ENCODE peak calls at places on chromosomes 4 and X, in six cellular contexts. I is MM.1S, C is psoas muscle, J is upper lobe of left lung, U is fibroblast of the aortic adventitia, D is IMR-90. M is an unnamed sample.

GRCh38 chr4:125838239-125838601 is 523.5 kb downstream of the FAT4 start:
- DNase-seq in I (no peak), C (no peak), J (no peak), U (no peak), D (no peak), M (no peak)

GRCh38 chr4:102169345-102169744 is 175.9 kb downstream of the SLC39A8 start:
- DNase-seq in I (no peak), C (no peak), J (no peak), U (peak), D (no peak), M (peak)

GRCh38 chr4:100539706-100540105 is 21.9 kb upstream of the EMCN start:
- DNase-seq in I (peak), C (no peak), J (no peak), U (no peak), D (no peak), M (no peak)

GRCh38 chr4:144562019-144562740 is 83.8 kb upstream of the HHIP start:
- DNase-seq in I (no peak), C (no peak), J (peak), U (peak), D (no peak), M (peak)

GRCh38 chrX:12758291-12758690 is 32.9 kb upstream of the PRPS2 start:
- DNase-seq in I (peak), C (no peak), J (no peak), U (no peak), D (no peak), M (no peak)

GRCh38 chr4:102723511-102723910 is 37.3 kb downstream of the MANBA start:
- DNase-seq in I (no peak), C (no peak), J (no peak), U (peak), D (no peak), M (no peak)

GRCh38 chrX:87578978-87579377 is 61.4 kb downstream of the KLHL4 start:
- DNase-seq in I (no peak), C (no peak), J (no peak), U (peak), D (no peak), M (peak)

GRCh38 chr4:118388621-118389020 is 35.8 kb upstream of the PRSS12 start:
- DNase-seq in I (no peak), C (no peak), J (no peak), U (no peak), D (no peak), M (no peak)

GRCh38 chr4:85734446-85734845 is 259.5 kb downstream of the ARHGAP24 start:
- DNase-seq in I (no peak), C (no peak), J (no peak), U (peak), D (no peak), M (no peak)

GRCh38 chr4:118154643-118155042 is 120.4 kb downstream of the NDST3 start:
- DNase-seq in I (no peak), C (no peak), J (no peak), U (no peak), D (peak), M (no peak)

GRCh38 chr4:145735330-145735638 is 55.3 kb downstream of the C4orf51 start:
- DNase-seq in I (no peak), C (no peak), J (no peak), U (peak), D (peak), M (peak)

GRCh38 chrX:139533444-139533843 is 2.9 kb downstream of the F9 start:
- DNase-seq in I (no peak), C (no peak), J (no peak), U (no peak), D (no peak), M (no peak)

GRCh38 chrX:1443496-1444075 is 9.1 kb downstream of the ASMTL start:
- DNase-seq in I (no peak), C (no peak), J (peak), U (no peak), D (no peak), M (no peak)

GRCh38 chr4:99811850-99812249 is 4.8 kb upstream of the DAPP1 start:
- DNase-seq in I (peak), C (no peak), J (no peak), U (peak), D (peak), M (peak)

DNA sequence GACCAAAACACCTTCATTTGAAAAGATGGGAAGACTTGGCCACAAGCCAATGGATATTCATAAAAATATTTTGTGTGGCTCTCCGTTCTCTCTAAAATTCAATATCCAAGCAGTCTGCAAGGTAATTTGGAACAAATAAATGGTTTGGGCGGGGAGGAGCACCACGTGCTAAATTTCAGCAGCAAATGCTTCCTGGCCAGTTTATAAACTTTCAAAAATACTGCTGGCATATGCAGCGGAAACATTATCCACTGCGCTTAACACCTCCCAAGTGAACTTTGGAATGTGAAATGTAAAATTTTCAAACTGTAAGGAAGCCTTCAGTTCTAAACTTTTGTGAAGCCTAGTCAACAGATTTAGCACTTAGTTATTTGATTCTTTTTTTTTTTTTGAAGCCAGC is 191.0 kb downstream of the NSUN7 start:
- DNase-seq in I (no peak), C (no peak), J (no peak), U (no peak), D (no peak), M (peak)
- H3K4me3 ChIP-seq in I (no peak), C (no peak), J (no peak), U (no peak), D (no peak), M (no peak)

GRCh38 chrX:72641601-72642000 is 69.0 kb upstream of the HDAC8 start:
- DNase-seq in I (no peak), C (no peak), J (no peak), U (no peak), D (no peak), M (no peak)

DNA sequence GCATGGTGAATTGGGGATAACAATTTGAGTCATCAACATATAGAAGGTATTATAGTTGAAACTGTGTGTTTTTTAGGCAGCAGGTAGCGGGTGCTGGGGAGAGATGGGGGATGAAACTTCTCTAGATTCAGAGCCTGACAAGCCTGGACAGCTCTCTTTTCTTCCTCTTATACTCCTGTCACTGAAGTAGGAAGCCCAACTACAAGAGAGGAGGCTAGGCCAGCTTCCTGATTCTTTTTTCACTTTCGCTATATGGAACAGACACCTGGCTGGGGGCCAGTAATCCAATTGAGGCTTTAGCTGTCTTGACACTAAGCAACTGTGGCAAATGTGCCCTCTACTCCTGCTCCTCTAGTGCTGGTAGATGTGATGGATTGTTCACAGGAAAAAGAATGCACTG is 69.2 kb downstream of the PHKA1 start:
- DNase-seq in I (peak), C (no peak), J (no peak), U (no peak), D (no peak), M (no peak)
- TF ChIP-seq CTCF in I (no peak), C (no peak), J (no peak), U (no peak), D (no peak), M (no peak)

GRCh38 chr4:186651181-186651603 is 72.5 kb downstream of the FAT1 start:
- DNase-seq in I (no peak), C (no peak), J (no peak), U (no peak), D (no peak), M (no peak)
- H3K4me3 ChIP-seq in I (no peak), C (peak), J (no peak), U (no peak), D (no peak), M (peak)

GRCh38 chr4:27702710-27703431 is 842.2 kb downstream of the STIM2 start:
- DNase-seq in I (peak), C (no peak), J (no peak), U (no peak), D (peak), M (no peak)
- TF ChIP-seq CTCF in I (peak), C (no peak), J (no peak), U (no peak), D (peak), M (no peak)

DNA sequence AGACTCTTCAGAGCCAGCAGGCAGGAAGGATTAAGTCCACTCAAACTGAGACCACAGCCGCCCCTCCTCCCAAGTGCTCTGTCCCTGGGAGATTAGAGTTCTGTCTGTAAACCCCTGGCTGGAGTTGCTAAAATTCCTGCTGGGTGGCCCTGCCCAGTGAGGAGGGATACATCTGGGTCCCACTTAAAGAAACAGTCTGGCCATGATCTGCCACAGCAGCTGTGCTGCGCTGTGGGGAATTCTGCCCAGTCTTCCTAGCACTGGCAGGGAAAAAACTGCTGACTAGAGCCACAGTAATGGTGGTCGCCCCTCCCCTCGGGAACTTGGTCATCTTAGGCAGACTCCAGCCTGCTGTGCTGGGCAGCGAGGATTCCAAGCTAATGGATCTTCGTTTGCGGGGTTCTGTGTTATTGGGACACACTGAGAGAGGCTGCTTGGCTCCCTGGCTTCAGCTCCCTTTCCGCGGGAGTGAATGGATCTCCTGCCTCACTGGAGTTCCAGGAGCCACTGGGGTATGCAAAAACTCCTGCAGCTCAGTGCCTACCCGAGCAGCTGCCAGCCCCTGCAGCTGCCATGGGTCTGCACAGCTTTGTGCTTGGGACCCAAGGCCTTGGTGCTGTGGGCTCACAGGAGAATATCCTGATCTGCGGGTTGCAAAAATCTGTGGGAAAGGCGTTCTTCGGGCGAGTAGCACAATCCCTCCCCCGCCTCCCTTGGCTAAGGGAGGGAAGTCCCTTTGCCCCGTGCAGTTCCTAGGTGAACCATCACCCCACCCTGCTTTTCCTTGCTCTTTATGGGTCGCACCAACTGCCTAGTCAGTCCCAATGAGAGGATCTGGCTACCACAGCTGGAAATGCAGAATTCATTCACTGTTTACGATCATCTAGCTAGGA is 15.7 kb downstream of the ZXDB start:
- DNase-seq in I (no peak), C (no peak), J (no peak), U (no peak), D (no peak), M (no peak)
- H3K4me3 ChIP-seq in I (no peak), C (peak), J (no peak), U (no peak), D (no peak), M (no peak)

DNA sequence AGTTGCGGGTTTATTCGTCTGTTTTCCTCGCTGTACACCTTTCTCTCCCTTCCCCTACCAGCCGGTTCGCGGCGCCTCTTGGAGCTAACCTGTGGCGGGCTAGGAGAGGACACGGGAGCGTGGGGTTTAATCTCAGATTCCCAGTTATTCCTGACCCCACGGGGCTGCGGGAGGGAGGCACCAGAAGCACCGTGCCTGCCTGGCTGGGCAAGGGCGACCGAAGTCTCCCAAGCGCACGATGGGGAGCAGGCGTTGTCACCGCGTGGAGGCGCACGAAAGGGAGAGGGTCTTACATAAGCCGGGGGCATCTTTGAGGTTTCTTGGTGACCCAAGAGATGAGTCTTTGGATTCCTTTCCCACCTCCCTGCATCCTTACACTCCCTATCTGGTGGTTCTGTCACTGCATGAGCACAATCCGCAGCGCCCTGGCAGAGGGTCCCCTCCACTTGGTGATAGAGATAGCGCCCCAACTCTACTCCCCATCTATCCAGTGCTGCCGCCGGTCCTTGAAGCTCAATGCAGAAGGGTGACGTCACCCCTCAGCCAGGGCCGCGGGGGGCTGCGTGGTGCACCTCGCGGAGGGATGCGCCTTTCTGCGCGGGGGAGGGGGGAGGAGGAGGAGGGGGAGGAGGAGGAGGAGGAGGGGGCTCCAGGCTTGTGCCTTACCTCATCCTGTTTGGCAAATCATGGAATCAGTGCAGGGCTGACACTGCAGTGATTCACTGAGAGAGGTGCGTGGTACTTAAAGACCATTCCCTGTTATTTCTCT is 793 bp downstream of the TSPAN7 start:
- DNase-seq in I (no peak), C (peak), J (peak), U (no peak), D (no peak), M (no peak)
- TF ChIP-seq CTCF in I (no peak), C (no peak), J (no peak), U (no peak), D (no peak), M (no peak)

GRCh38 chrX:23332888-23333821 is 1.5 kb upstream of the PTCHD1 start:
- DNase-seq in I (no peak), C (no peak), J (no peak), U (no peak), D (no peak), M (no peak)
- H3K4me3 ChIP-seq in I (peak), C (peak), J (peak), U (no peak), D (no peak), M (no peak)